ENCODE peak calls at places on chromosomes 12 and 14, in seven cellular contexts. S is CD8-positive, alpha-beta T cell; F is CD8-positive, alpha-beta memory T cell; V is MM.1S; B is fibroblast of lung; Z is thoracic aorta; A is psoas muscle. D is an unnamed sample. For H3K4me1, the result is how much of the 10 kb centered on the place peaks cover.

GRCh38 chr12:130922584-130922983 is 31.1 kb upstream of the ADGRD1 start:
- DNase-seq in S (no peak), F (no peak), V (no peak), B (no peak), Z (no peak), A (no peak), D (no peak)

GRCh38 chr12:9880532-9880931 is 757 bp upstream of the KLRF2 start:
- DNase-seq in S (no peak), F (no peak), V (no peak), B (no peak), Z (no peak), A (no peak), D (no peak)

GRCh38 chr12:130342842-130343241 is 5.2 kb downstream of the PIWIL1 start:
- DNase-seq in S (no peak), F (no peak), V (no peak), B (no peak), Z (no peak), A (no peak), D (no peak)

GRCh38 chr14:41761204-41761603 is 154.5 kb downstream of the LRFN5 start:
- DNase-seq in S (no peak), F (no peak), V (no peak), B (no peak), Z (no peak), A (no peak), D (no peak)

GRCh38 chr12:59194794-59195193 is 274.5 kb upstream of the LRIG3 start:
- DNase-seq in S (no peak), F (no peak), V (no peak), B (no peak), Z (no peak), A (no peak), D (no peak)

GRCh38 chr12:121925361-121925725 is 7.0 kb downstream of the CFAP251 start:
- DNase-seq in S (no peak), F (no peak), V (no peak), B (peak), Z (no peak), A (no peak), D (no peak)

GRCh38 chr12:12902036-12902435 is 10.7 kb downstream of the GPRC5A start:
- DNase-seq in S (no peak), F (no peak), V (no peak), B (peak), Z (no peak), A (no peak), D (no peak)

GRCh38 chr14:64000749-64001148 is 147.9 kb downstream of the SYNE2 start:
- DNase-seq in S (no peak), F (no peak), V (no peak), B (no peak), Z (no peak), A (no peak), D (no peak)

GRCh38 chr12:50579757-50580267 is 75.0 kb downstream of the DIP2B start:
- DNase-seq in S (no peak), F (no peak), V (no peak), B (peak), Z (no peak), A (no peak), D (no peak)

GRCh38 chr12:27998170-27999110 is 25.9 kb upstream of the PTHLH start:
- DNase-seq in S (no peak), F (no peak), V (no peak), B (no peak), Z (no peak), A (no peak), D (no peak)

GRCh38 chr14:50773632-50774541 is 57.1 kb downstream of the NIN start:
- DNase-seq in S (peak), F (no peak), V (no peak), B (peak), Z (no peak), A (peak), D (no peak)

GRCh38 chr12:132540436-132540835 is 50.5 kb downstream of the FBRSL1 start:
- DNase-seq in S (no peak), F (no peak), V (no peak), B (no peak), Z (no peak), A (no peak), D (no peak)

GRCh38 chr14:63897706-63898105 is 44.9 kb downstream of the SYNE2 start:
- DNase-seq in S (no peak), F (no peak), V (no peak), B (peak), Z (no peak), A (no peak), D (no peak)

GRCh38 chr12:6469092-6469491 is 1.4 kb downstream of the VAMP1 start:
- DNase-seq in S (no peak), F (no peak), V (no peak), B (no peak), Z (no peak), A (no peak), D (no peak)

GRCh38 chr14:51398898-51399297 is 158.9 kb downstream of the TMX1 start:
- DNase-seq in S (no peak), F (no peak), V (no peak), B (peak), Z (peak), A (peak), D (no peak)

GRCh38 chr14:91048676-91049075 is 11.8 kb downstream of the RPS6KA5 start:
- DNase-seq in S (no peak), F (no peak), V (no peak), B (no peak), Z (no peak), A (no peak), D (no peak)

GRCh38 chr14:37142835-37143499 is 29.4 kb downstream of the SLC25A21 start:
- DNase-seq in S (no peak), F (no peak), V (no peak), B (peak), Z (no peak), A (no peak), D (no peak)

GRCh38 chr12:82650627-82651337 is 35.9 kb upstream of the TMTC2 start:
- DNase-seq in S (no peak), F (no peak), V (peak), B (peak), Z (no peak), A (no peak), D (no peak)

GRCh38 chr12:123237646-123238329 is 4.6 kb downstream of the MTRFR start:
- DNase-seq in S (peak), F (peak), V (peak), B (peak), Z (peak), A (peak), D (peak)

GRCh38 chr12:25694072-25694471 is 141.0 kb upstream of the LMNTD1 start:
- DNase-seq in S (no peak), F (no peak), V (no peak), B (peak), Z (peak), A (no peak), D (no peak)

DNA sequence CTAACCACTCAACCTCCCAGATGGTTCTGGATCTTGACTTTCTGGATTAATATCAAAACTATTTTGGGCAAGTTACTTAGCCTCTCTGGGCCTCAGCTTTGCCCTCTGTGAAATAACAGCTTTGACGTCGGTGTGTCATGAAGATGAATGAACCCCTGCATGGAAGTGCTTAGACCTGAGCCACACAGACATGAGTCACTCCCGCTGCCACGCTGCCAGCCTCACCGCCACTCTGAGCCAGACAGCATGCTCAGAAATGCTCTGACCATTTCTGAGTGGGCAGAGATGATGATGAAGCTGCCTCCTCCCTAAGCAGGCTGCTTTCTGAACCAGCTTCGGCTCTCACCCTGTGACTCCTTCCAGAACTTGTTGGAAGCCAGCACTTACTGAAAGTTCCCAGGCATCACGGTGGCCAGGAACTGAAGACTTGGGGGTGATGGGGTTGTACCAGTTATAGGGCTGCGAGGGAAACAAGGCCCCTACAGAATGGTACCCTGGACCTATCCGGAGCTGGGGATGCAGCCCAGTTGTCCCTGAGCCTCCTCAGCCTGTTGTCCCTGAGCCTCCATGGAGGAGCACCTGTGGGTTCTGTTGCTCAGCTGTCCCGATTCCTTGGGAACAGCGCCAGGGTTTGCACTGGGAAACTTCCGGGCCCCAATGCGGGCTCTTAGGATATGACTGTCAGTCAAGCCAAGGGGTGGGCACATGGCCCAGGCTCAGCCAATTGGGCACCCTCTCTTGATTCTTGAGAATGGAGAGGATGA is 2.0 kb upstream of the CCDC197 start:
- DNase-seq in S (no peak), F (no peak), V (no peak), B (peak), Z (peak), A (peak), D (no peak)
- H3K4me1 ChIP-seq in S (under half), F (under half), V (under half), B (under half), Z (under half), A (under half), D (under half)

GRCh38 chr12:104423809-104424208 is 32.9 kb upstream of the CHST11 start:
- DNase-seq in S (no peak), F (no peak), V (no peak), B (no peak), Z (no peak), A (no peak), D (no peak)
- H3K4me1 ChIP-seq in S (under half), F (under half), V (under half), B (under half), Z (under half), A (under half), D (under half)

GRCh38 chr14:103523583-103523969 is 946 bp upstream of the CKB start:
- DNase-seq in S (no peak), F (no peak), V (no peak), B (no peak), Z (no peak), A (no peak), D (no peak)
- H3K4me1 ChIP-seq in S (under half), F (under half), V (under half), B (under half), Z (under half), A (under half), D (under half)

DNA sequence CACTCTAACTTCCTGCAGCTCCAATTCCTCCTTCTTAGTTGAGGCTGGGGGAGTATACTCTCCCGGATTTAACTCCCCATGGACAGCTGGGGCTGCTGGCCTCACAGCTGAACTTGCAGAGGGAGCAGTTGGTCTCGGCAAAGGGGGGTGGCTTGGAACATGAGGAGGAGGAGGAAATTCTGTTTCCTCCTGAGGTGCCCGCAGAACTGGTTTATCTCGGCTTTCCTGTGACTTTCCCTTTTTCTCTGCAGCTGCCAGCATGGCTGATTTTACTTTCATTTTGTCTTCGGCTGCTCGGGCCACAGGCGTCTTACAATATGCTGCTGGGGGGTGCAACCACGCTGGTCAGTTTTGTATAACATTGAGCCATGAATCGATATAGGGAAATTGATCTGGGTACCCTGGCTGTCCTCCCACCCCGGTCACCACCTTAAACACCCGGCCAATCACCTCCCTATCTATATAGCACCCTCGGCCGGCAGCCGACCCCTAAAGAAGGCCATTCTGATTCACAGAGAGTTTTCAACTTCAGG is 1317.6 kb downstream of the TMEM121 start:
- DNase-seq in S (peak), F (no peak), V (peak), B (no peak), Z (no peak), A (no peak), D (no peak)
- H3K4me1 ChIP-seq in S (under half), F (under half), V (under half), B (under half), Z (under half), A (under half), D (under half)

D was measured in right lobe of liver.